ENCODE peak calls at places on chromosomes 3 and 15, in seven cellular contexts. P, U, Z, L, B, V and E are unnamed samples.

GRCh38 chr3:155194973-155195372 is 98.5 kb downstream of the STRIT1 start:
- DNase-seq in P (no peak), U (no peak), Z (no peak), L (no peak), B (no peak), V (no peak), E (no peak)

GRCh38 chr3:39013289-39013688 is 38.5 kb downstream of the SCN11A start:
- DNase-seq in P (no peak), U (no peak), Z (no peak), L (no peak), B (no peak), V (no peak), E (no peak)

GRCh38 chr3:39147711-39148115 is 5.7 kb downstream of the CSRNP1 start:
- DNase-seq in P (no peak), U (no peak), Z (no peak), L (no peak), B (no peak), V (peak; percentile 37), E (no peak)

GRCh38 chr15:66515901-66516322 is 10.8 kb downstream of the ZWILCH start:
- DNase-seq in P (no peak), U (no peak), Z (no peak), L (no peak), B (no peak), V (no peak), E (no peak)

GRCh38 chr3:143535994-143536784 is 312.1 kb downstream of the SLC9A9 start:
- DNase-seq in P (no peak), U (no peak), Z (no peak), L (no peak), B (no peak), V (no peak), E (no peak)

GRCh38 chr15:87916208-87916607 is 340.3 kb downstream of the NTRK3 start:
- DNase-seq in P (no peak), U (no peak), Z (no peak), L (no peak), B (no peak), V (no peak), E (no peak)

GRCh38 chr3:184645304-184645703 is 66.6 kb downstream of the MAGEF1 start:
- DNase-seq in P (peak; percentile 59), U (no peak), Z (no peak), L (no peak), B (no peak), V (peak; percentile 69), E (no peak)

GRCh38 chr15:78109156-78109555 is 16.8 kb downstream of the SH2D7 start:
- DNase-seq in P (no peak), U (no peak), Z (no peak), L (no peak), B (no peak), V (no peak), E (peak; percentile 27)

GRCh38 chr3:123328851-123329635 is 119.8 kb downstream of the ADCY5 start:
- DNase-seq in P (peak; percentile 82), U (peak; percentile 39), Z (peak; percentile 88), L (peak; percentile 38), B (peak; percentile 74), V (peak; percentile 86), E (peak; percentile 89)

GRCh38 chr3:14133188-14133800 is 8.4 kb downstream of the TMEM43 start:
- DNase-seq in P (no peak), U (no peak), Z (no peak), L (no peak), B (no peak), V (peak; percentile 74), E (no peak)

GRCh38 chr15:42348083-42348482 is 11.2 kb upstream of the CAPN3 start:
- DNase-seq in P (no peak), U (no peak), Z (no peak), L (no peak), B (no peak), V (no peak), E (no peak)

GRCh38 chr3:184129012-184129411 is 6.1 kb upstream of the EIF2B5 start:
- DNase-seq in P (no peak), U (no peak), Z (no peak), L (no peak), B (no peak), V (peak; percentile 26), E (no peak)

GRCh38 chr3:69541823-69542264 is 156.0 kb upstream of the FRMD4B start:
- DNase-seq in P (no peak), U (no peak), Z (no peak), L (no peak), B (no peak), V (no peak), E (no peak)

GRCh38 chr15:42826251-42826890 is 89.4 kb upstream of the CDAN1 start:
- DNase-seq in P (no peak), U (no peak), Z (no peak), L (no peak), B (no peak), V (peak; percentile 19), E (no peak)

GRCh38 chr3:54443572-54444161 is 321.3 kb downstream of the CACNA2D3 start:
- DNase-seq in P (no peak), U (no peak), Z (no peak), L (no peak), B (no peak), V (no peak), E (no peak)

GRCh38 chr15:25062551-25063430 is 108.0 kb downstream of the SNRPN start:
- DNase-seq in P (no peak), U (no peak), Z (peak; percentile 55), L (no peak), B (no peak), V (no peak), E (no peak)

GRCh38 chr15:25136119-25136518 is 181.3 kb downstream of the SNRPN start:
- DNase-seq in P (no peak), U (no peak), Z (no peak), L (no peak), B (no peak), V (no peak), E (no peak)

GRCh38 chr3:127674099-127674792 is 1.5 kb downstream of the ABTB1 start:
- DNase-seq in P (no peak), U (no peak), Z (peak; percentile 55), L (no peak), B (no peak), V (no peak), E (peak; percentile 48)

GRCh38 chr15:101201411-101202174 is 50.3 kb downstream of the CHSY1 start:
- DNase-seq in P (peak; percentile 54), U (no peak), Z (peak; percentile 98), L (no peak), B (no peak), V (peak; percentile 66), E (peak; percentile 95)

GRCh38 chr3:169618894-169619792 is 44.4 kb downstream of the MECOM start:
- DNase-seq in P (no peak), U (no peak), Z (no peak), L (no peak), B (no peak), V (peak; percentile 70), E (no peak)

GRCh38 chr15:58243083-58243482 is 104.9 kb downstream of the AQP9 start:
- DNase-seq in P (no peak), U (no peak), Z (no peak), L (no peak), B (no peak), V (no peak), E (no peak)

DNA sequence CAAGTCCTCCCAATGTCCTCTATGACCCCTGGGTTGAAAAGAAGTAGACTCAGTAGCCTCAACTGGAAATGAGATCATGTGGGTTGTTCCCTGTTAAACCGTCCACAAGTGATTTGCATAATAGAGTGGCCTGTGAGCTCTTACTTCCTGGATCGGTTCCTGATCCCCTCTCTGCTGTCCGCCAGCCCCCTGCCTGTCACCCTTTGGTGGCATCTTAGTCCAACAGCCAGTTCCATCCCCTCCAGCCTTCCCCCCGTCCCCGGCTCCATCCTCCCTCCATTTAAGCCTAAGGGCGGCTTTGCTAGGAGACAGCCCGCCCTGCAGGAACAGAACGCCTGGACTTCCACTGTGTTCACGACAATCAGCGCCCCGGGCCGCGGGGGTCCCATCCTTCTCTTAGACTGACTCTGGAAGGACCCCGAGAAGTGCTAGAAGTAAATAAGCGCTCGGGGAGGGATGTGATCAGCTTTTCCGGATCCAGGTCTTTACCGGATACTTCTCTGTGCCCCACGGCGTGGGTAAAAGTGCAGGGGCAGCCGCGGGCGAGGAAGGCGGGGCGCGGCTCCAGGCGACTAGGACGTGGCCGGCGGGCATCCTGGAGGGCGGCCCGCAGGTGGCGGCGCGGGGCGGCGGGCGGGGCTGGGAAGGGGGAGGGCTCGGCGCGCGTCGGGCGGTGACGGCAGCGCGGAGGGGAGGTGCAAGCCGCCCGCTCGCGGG is 51.2 kb upstream of the ULK4 start:
- DNase-seq in P (peak; percentile 81), U (peak; percentile 68), Z (peak; percentile 83), L (peak; percentile 62), B (peak; percentile 71), V (peak; percentile 83), E (peak; percentile 74)
- H3K27ac ChIP-seq in P (peak overlapping the region; percentile 89), U (peak overlapping the region; percentile 84), Z (peak overlapping the region; percentile 74), L (peak overlapping the region; percentile 70), B (peak overlapping the region; percentile 72), V (peak overlapping the region; percentile 96), E (peak overlapping the region; percentile 84)

GRCh38 chr3:188232676-188233075 is 78.7 kb downstream of the LPP start:
- DNase-seq in P (no peak), U (no peak), Z (no peak), L (no peak), B (no peak), V (no peak), E (no peak)

GRCh38 chr3:188230962-188231361 is 77.0 kb downstream of the LPP start:
- DNase-seq in P (no peak), U (no peak), Z (peak; percentile 84), L (no peak), B (no peak), V (no peak), E (no peak)

GRCh38 chr3:188234172-188234571 is 80.2 kb downstream of the LPP start:
- DNase-seq in P (no peak), U (no peak), Z (no peak), L (no peak), B (no peak), V (no peak), E (no peak)

GRCh38 chr3:188231454-188231853 is 77.5 kb downstream of the LPP start:
- DNase-seq in P (no peak), U (no peak), Z (no peak), L (no peak), B (no peak), V (no peak), E (no peak)

GRCh38 chr3:188233320-188233719 is 79.4 kb downstream of the LPP start:
- DNase-seq in P (no peak), U (no peak), Z (peak; percentile 78), L (no peak), B (no peak), V (no peak), E (no peak)
- H3K4me3 ChIP-seq in P (no peak overlapping the region), U (no peak overlapping the region), Z (no peak overlapping the region), L (no peak overlapping the region), B (no peak overlapping the region), V (no peak overlapping the region), E (no peak overlapping the region)

DNA sequence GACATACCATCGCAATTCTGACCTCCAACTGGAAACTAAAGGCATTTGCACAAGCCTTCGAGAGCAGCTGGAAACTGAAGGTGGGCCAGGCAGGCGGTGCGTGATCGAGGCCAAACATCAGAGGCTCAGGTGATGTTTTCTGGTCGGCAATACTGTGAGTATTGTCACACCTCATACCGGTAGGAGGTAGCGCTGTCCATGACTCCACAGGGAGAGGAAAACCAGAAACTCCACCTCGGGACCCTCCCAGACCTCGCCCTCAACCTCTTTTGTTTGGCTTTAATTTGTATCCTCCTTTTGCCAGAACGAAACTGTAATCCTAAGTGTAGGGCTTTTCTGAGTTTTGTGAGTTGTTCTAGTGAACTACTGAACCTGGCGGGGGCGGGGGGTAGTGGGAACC is 43.6 kb downstream of the LDHAL6B start:
- DNase-seq in P (no peak), U (no peak), Z (no peak), L (no peak), B (no peak), V (peak; percentile 55), E (no peak)
- H3K27ac ChIP-seq in P (no peak overlapping the region), U (peak overlapping the region; percentile 15), Z (no peak overlapping the region), L (no peak overlapping the region), B (no peak overlapping the region), V (peak overlapping the region; percentile 31), E (no peak overlapping the region)

GRCh38 chr3:48633743-48634142 is 1.5 kb downstream of the SLC26A6 start:
- DNase-seq in P (no peak), U (no peak), Z (no peak), L (no peak), B (no peak), V (no peak), E (no peak)
- H3K4me3 ChIP-seq in P (no peak overlapping the region), U (no peak overlapping the region), Z (peak overlapping the region; percentile 97), L (no peak overlapping the region), B (no peak overlapping the region), V (no peak overlapping the region), E (no peak overlapping the region)